ENCODE peak calls at places on chromosomes 3 and 15, in eight cellular contexts. Y is stimulated activated CD4-positive, alpha-beta T cell treated with anti-CD3 and anti-CD28 coated beads, Interleukin-15, amount 100 ng/mL, for 1 hour; P is HTR-8/SVneo; C is SW 1271; B is activated CD4-positive, alpha-beta T cell treated with anti-CD3 and anti-CD28 coated beads, Interleukin-2, amount 10 ng/mL, durations not matched to agents 7 days and 5 days; K is PC-3; F is transverse colon; U is breast epithelium. J is an unnamed sample.

GRCh38 chr15:29018983-29019875 is 133.5 kb downstream of the APBA2 start:
- DNase-seq in P (no peak), K (no peak), B (no peak), F (no peak), Y (no peak), U (no peak), C (no peak), J (no peak)

GRCh38 chr3:37114251-37115145 is 59.9 kb downstream of the LRRFIP2 start:
- DNase-seq in K (peak), B (no peak), Y (no peak), U (no peak), P (no peak), C (peak), F (no peak), J (no peak)

GRCh38 chr3:116164039-116164438 is 281.2 kb downstream of the LSAMP start:
- DNase-seq in F (no peak), Y (no peak), C (no peak), U (no peak), B (no peak), P (no peak), K (no peak), J (no peak)

GRCh38 chr3:183764854-183765731 is 60.3 kb downstream of the MAP6D1 start:
- DNase-seq in C (no peak), P (peak), Y (no peak), F (peak), K (peak), B (no peak), U (no peak), J (peak)

GRCh38 chr3:188853896-188854295 is 317.9 kb upstream of the TPRG1 start:
- DNase-seq in P (no peak), U (no peak), K (no peak), F (no peak), C (no peak), Y (no peak), B (no peak), J (no peak)

GRCh38 chr3:51682079-51682478 is 11.0 kb downstream of the TEX264 start:
- DNase-seq in C (peak), F (peak), P (peak), B (peak), U (peak), K (peak), Y (peak), J (peak)

GRCh38 chr3:129528589-129529100 is at the start of gene RHO:
- DNase-seq in K (no peak), B (no peak), P (no peak), Y (no peak), U (no peak), F (no peak), C (no peak), J (no peak)

GRCh38 chr3:4751057-4752051 is 227.9 kb upstream of the BHLHE40 start:
- DNase-seq in U (no peak), C (no peak), F (no peak), B (no peak), K (peak), Y (no peak), P (peak), J (no peak)

GRCh38 chr3:43198791-43199644 is 87.3 kb upstream of the SNRK start:
- DNase-seq in P (no peak), U (no peak), Y (no peak), K (peak), F (no peak), B (no peak), C (no peak), J (no peak)

GRCh38 chr15:45921376-45921775 is 286.5 kb downstream of the SQOR start:
- DNase-seq in U (peak), Y (no peak), K (no peak), C (no peak), F (peak), P (no peak), B (no peak), J (no peak)

GRCh38 chr3:126390201-126390600 is 4.5 kb upstream of the CFAP100 start:
- DNase-seq in C (no peak), K (no peak), U (no peak), P (no peak), Y (no peak), F (no peak), B (no peak), J (no peak)

GRCh38 chr3:157491136-157491535 is 12.1 kb downstream of the VEPH1 start:
- DNase-seq in C (no peak), U (no peak), F (no peak), Y (no peak), B (no peak), P (no peak), K (peak), J (no peak)

GRCh38 chr3:128103277-128103676 is 20.3 kb downstream of the RUVBL1 start:
- DNase-seq in U (no peak), Y (no peak), B (no peak), C (no peak), K (no peak), F (no peak), P (no peak), J (no peak)

GRCh38 chr3:197002701-197003454 is 26.7 kb downstream of the MELTF start:
- DNase-seq in P (peak), U (peak), K (peak), B (peak), Y (peak), C (peak), F (peak), J (peak)

GRCh38 chr15:98484914-98485313 is 163.4 kb upstream of the IGF1R start:
- DNase-seq in C (no peak), Y (no peak), F (no peak), U (no peak), P (no peak), K (no peak), B (no peak), J (no peak)

GRCh38 chr3:78742041-78742440 is 1025.8 kb downstream of the ROBO1 start:
- DNase-seq in C (no peak), K (no peak), P (no peak), U (no peak), F (no peak), B (no peak), Y (no peak), J (no peak)